ENCODE peak calls at places on chromosomes 16 and 17, in six cellular contexts. V is sigmoid colon, C is breast epithelium, Y is transverse colon, L is stomach, O is K562. F is an unnamed sample.
A peak's percentile ranks its signal among the peaks of the same experiment; 100 is the strongest.

GRCh38 chr16:80121522-80121909 is 419.3 kb upstream of the DYNLRB2 start:
- DNase-seq in V (no peak), C (no peak), Y (no peak), L (no peak), O (no peak), F (no peak)

GRCh38 chr17:76394166-76394565 is 9.8 kb downstream of the SPHK1 start:
- DNase-seq in V (no peak), C (no peak), Y (no peak), L (no peak), O (no peak), F (no peak)

GRCh38 chr17:3983945-3984484 is 19.8 kb upstream of the ATP2A3 start:
- DNase-seq in V (no peak), C (no peak), Y (no peak), L (no peak), O (no peak), F (no peak)

GRCh38 chr17:49861150-49861884 is 13.4 kb upstream of the TAC4 start:
- DNase-seq in V (no peak), C (peak; percentile 41), Y (peak; percentile 25), L (no peak), O (peak; percentile 92), F (no peak)

GRCh38 chr17:27283057-27283456 is 10.9 kb upstream of the WSB1 start:
- DNase-seq in V (no peak), C (no peak), Y (no peak), L (no peak), O (no peak), F (no peak)

GRCh38 chr17:28030386-28030785 is 12.1 kb upstream of the NLK start:
- DNase-seq in V (no peak), C (no peak), Y (no peak), L (no peak), O (no peak), F (no peak)

GRCh38 chr17:11241611-11242226 is 706 bp downstream of the SHISA6 start:
- DNase-seq in V (no peak), C (no peak), Y (peak; percentile 33), L (peak; percentile 79), O (no peak), F (peak; percentile 80)

GRCh38 chr16:70685938-70686375 is at the start of gene MTSS2:
- DNase-seq in V (peak; percentile 96), C (peak; percentile 81), Y (peak; percentile 77), L (peak; percentile 83), O (peak; percentile 93), F (no peak)

GRCh38 chr16:14364386-14365199 is 265.5 kb downstream of the PARN start:
- DNase-seq in V (no peak), C (no peak), Y (no peak), L (peak; percentile 35), O (peak; percentile 33), F (no peak)

GRCh38 chr16:49799172-49799571 is 56.7 kb downstream of the ZNF423 start:
- DNase-seq in V (no peak), C (no peak), Y (no peak), L (no peak), O (no peak), F (no peak)

GRCh38 chr16:73228649-73229048 is 180.7 kb upstream of the ZFHX3 start:
- DNase-seq in V (peak; percentile 68), C (no peak), Y (no peak), L (no peak), O (no peak), F (no peak)

GRCh38 chr16:65807858-65808257 is 558.6 kb upstream of the CDH5 start:
- DNase-seq in V (no peak), C (no peak), Y (no peak), L (no peak), O (no peak), F (no peak)

GRCh38 chr17:72422505-72423285 is 301.9 kb downstream of the SOX9 start:
- DNase-seq in V (peak; percentile 70), C (peak; percentile 82), Y (peak; percentile 59), L (peak; percentile 50), O (no peak), F (peak; percentile 66)

GRCh38 chr17:72365857-72366415 is 245.1 kb downstream of the SOX9 start:
- DNase-seq in V (no peak), C (no peak), Y (no peak), L (no peak), O (no peak), F (no peak)

GRCh38 chr17:81683584-81684441 is at the start of the genes ARL16 and HGS:
- DNase-seq in V (peak; percentile 99), C (peak; percentile 99), Y (peak; percentile 99), L (peak; percentile 99), O (peak; percentile 97), F (peak; percentile 98)
- TF ChIP-seq POLR2A in V (peak; percentile 54), C (no peak), Y (peak; percentile 75), L (no peak), O (peak; percentile 59), F (peak; percentile 70)

DNA sequence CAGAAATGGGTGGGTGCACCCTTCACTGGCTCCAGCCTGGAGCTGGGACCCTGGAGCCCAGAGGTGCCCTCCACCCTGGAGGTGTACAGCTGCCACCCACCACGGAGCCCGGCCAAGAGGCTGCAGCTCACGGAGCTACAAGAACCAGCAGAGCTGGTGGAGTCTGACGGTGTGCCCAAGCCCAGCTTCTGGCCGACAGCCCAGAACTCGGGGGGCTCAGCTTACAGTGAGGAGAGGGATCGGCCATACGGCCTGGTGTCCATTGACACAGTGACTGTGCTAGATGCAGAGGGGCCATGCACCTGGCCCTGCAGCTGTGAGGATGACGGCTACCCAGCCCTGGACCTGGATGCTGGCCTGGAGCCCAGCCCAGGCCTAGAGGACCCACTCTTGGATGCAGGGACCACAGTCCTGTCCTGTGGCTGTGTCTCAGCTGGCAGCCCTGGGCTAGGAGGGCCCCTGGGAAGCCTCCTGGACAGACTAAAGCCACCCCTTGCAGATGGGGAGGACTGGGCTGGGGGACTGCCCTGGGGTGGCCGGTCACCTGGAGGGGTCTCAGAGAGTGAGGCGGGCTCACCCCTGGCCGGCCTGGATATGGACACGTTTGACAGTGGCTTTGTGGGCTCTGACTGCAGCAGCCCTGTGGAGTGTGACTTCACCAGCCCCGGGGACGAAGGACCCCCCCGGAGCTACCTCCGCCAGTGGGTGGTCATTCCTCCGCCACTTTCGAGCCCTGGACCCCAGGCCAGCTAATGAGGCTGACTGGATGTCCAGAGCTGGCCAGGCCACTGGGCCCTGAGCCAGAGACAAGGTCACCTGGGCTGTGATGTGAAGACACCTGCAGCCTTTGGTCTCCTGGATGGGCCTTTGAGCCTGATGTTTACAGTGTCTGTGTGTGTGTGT is 46.8 kb downstream of the IL21R start:
- DNase-seq in V (no peak), C (no peak), Y (no peak), L (no peak), O (no peak), F (no peak)
- TF ChIP-seq POLR2AphosphoS5 in V (no peak), C (no peak), Y (no peak), L (no peak), O (no peak), F (no peak)

DNA sequence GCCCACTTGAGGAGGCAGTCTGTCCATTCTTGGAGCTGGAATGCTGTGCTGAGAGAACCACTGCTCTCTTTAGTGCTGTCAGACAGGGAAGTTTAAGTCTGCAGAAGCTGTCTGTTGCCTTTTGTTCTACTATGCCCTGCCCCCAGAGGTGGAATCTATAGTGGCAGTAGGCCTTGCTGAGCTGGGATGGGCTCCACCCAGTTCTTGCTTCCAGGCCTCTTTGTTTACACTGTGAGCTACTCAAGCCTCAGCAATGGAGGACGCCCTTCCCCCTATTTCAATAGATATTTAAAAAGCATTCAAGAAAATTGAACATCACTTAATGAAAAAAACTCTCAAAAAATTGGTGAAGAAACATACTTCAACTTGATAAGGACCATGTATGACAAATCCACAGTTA is 313.5 kb downstream of the PHKB start:
- DNase-seq in V (no peak), C (no peak), Y (peak; percentile 45), L (peak; percentile 58), O (no peak), F (no peak)
- TF ChIP-seq CTCF in V (no peak), C (no peak), Y (no peak), L (no peak), O (no peak), F (no peak)

GRCh38 chr17:8412089-8412488 is 14.5 kb upstream of the RNF222 start:
- DNase-seq in V (no peak), C (no peak), Y (no peak), L (no peak), O (peak; percentile 43), F (no peak)
- TF ChIP-seq POLR2A in V (no peak), C (no peak), Y (no peak), L (no peak), O (no peak), F (no peak)

GRCh38 chr17:78327880-78328279 is 32.0 kb downstream of the SOCS3 start:
- DNase-seq in V (no peak), C (no peak), Y (no peak), L (no peak), O (no peak), F (no peak)

GRCh38 chr17:78323821-78324390 is 36.0 kb downstream of the SOCS3 start:
- DNase-seq in V (peak; percentile 53), C (no peak), Y (no peak), L (no peak), O (no peak), F (no peak)

GRCh38 chr17:78322858-78323455 is 36.9 kb downstream of the SOCS3 start:
- DNase-seq in V (peak; percentile 88), C (no peak), Y (peak; percentile 34), L (no peak), O (no peak), F (no peak)

GRCh38 chr17:78324391-78325075 is 35.3 kb downstream of the SOCS3 start:
- DNase-seq in V (peak; percentile 94), C (peak; percentile 47), Y (peak; percentile 60), L (no peak), O (no peak), F (peak; percentile 93)

DNA sequence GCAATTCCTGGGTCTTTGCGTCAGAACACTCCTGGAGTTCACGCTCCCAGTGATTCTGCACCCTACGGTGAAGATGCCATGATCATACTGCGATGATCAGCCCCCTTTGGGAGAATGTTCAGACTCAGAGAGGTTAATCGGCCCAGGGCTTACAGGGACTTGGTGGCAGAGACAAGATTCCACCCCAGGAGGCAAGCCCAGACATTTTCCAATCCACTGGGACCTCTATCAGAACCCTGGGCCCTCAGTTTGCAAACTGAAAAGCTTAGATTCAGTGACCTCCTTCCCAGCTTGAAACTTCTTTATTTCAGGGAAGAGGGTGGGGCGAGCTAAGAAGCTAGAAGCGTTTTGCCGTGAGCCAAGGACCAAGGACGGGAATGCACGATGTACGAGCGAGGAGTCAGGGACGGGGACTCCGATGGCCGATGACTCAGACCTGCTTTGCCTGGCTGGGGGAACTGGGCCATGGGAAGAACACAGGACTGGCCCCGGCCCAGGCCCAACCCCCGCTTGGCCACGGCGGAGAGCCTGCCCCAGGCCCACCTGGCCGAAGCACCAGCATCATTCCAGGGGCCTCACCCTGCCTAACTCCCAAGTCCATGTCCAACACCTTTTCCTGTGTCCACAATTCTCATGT is 34.7 kb downstream of the SOCS3 start:
- DNase-seq in V (peak; percentile 89), C (no peak), Y (peak; percentile 49), L (no peak), O (peak; percentile 36), F (no peak)
- TF ChIP-seq POLR2AphosphoS5 in V (no peak), C (no peak), Y (no peak), L (no peak), O (no peak), F (no peak)

GRCh38 chr17:29625037-29625750 is 2.5 kb upstream of the CORO6 start:
- DNase-seq in V (peak; percentile 41), C (no peak), Y (no peak), L (no peak), O (no peak), F (no peak)
- TF ChIP-seq CTCF in V (no peak), C (no peak), Y (no peak), L (no peak), O (no peak), F (no peak)